ENCODE peak calls at places on chromosomes 5 and 9, in ten cellular contexts. One of them, this sample, is unnamed.

GRCh38 chr5:141398608-141399007 is 861 bp downstream of the PCDHGB5 start:
- DNase-seq in HepG2: no peak
- DNase-seq in GM12878: no peak
- DNase-seq in transverse colon: no peak
- DNase-seq in spleen: no peak
- DNase-seq in sigmoid colon: no peak
- DNase-seq in prostate gland: no peak
- DNase-seq in breast epithelium: no peak
- DNase-seq in stomach: no peak
- DNase-seq in suprapubic skin: no peak
- DNase-seq in this sample: no peak

GRCh38 chr5:44275908-44276307 is 113.3 kb downstream of the FGF10 start:
- DNase-seq in transverse colon: no peak
- DNase-seq in breast epithelium: no peak
- DNase-seq in sigmoid colon: no peak
- DNase-seq in GM12878: no peak
- DNase-seq in stomach: no peak
- DNase-seq in HepG2: no peak
- DNase-seq in prostate gland: no peak
- DNase-seq in spleen: no peak
- DNase-seq in suprapubic skin: no peak
- DNase-seq in this sample: no peak

GRCh38 chr5:102901821-102902448 is 146.8 kb downstream of the PAM start:
- DNase-seq in spleen: no peak
- DNase-seq in suprapubic skin: no peak
- DNase-seq in sigmoid colon: no peak
- DNase-seq in transverse colon: no peak
- DNase-seq in breast epithelium: no peak
- DNase-seq in stomach: no peak
- DNase-seq in HepG2: peak
- DNase-seq in GM12878: no peak
- DNase-seq in prostate gland: no peak
- DNase-seq in this sample: no peak

GRCh38 chr5:6574537-6574936 is 58.3 kb downstream of the NSUN2 start:
- DNase-seq in stomach: no peak
- DNase-seq in suprapubic skin: peak
- DNase-seq in GM12878: no peak
- DNase-seq in transverse colon: no peak
- DNase-seq in spleen: no peak
- DNase-seq in sigmoid colon: no peak
- DNase-seq in breast epithelium: no peak
- DNase-seq in prostate gland: no peak
- DNase-seq in HepG2: no peak
- DNase-seq in this sample: peak

GRCh38 chr9:38160613-38161215 is 91.7 kb upstream of the SHB start:
- DNase-seq in prostate gland: no peak
- DNase-seq in stomach: peak
- DNase-seq in sigmoid colon: peak
- DNase-seq in spleen: no peak
- DNase-seq in GM12878: no peak
- DNase-seq in transverse colon: peak
- DNase-seq in suprapubic skin: no peak
- DNase-seq in breast epithelium: no peak
- DNase-seq in HepG2: peak
- DNase-seq in this sample: peak

GRCh38 chr5:31809037-31809910 is 170.3 kb downstream of the PDZD2 start:
- DNase-seq in HepG2: peak
- DNase-seq in breast epithelium: peak
- DNase-seq in transverse colon: peak
- DNase-seq in stomach: peak
- DNase-seq in suprapubic skin: no peak
- DNase-seq in GM12878: no peak
- DNase-seq in prostate gland: peak
- DNase-seq in sigmoid colon: peak
- DNase-seq in spleen: no peak
- DNase-seq in this sample: no peak

GRCh38 chr5:146662229-146662628 is 146.2 kb upstream of the GPR151 start:
- DNase-seq in transverse colon: no peak
- DNase-seq in stomach: no peak
- DNase-seq in suprapubic skin: no peak
- DNase-seq in breast epithelium: no peak
- DNase-seq in prostate gland: no peak
- DNase-seq in GM12878: no peak
- DNase-seq in sigmoid colon: no peak
- DNase-seq in spleen: no peak
- DNase-seq in HepG2: peak
- DNase-seq in this sample: no peak

GRCh38 chr9:133994359-133995011 is 2.4 kb upstream of the VAV2 start:
- DNase-seq in suprapubic skin: peak
- DNase-seq in prostate gland: peak
- DNase-seq in HepG2: peak
- DNase-seq in sigmoid colon: peak
- DNase-seq in transverse colon: peak
- DNase-seq in spleen: peak
- DNase-seq in breast epithelium: peak
- DNase-seq in GM12878: no peak
- DNase-seq in stomach: peak
- DNase-seq in this sample: no peak

GRCh38 chr9:137404971-137405584 is 17.9 kb downstream of the EXD3 start:
- DNase-seq in prostate gland: no peak
- DNase-seq in sigmoid colon: no peak
- DNase-seq in GM12878: no peak
- DNase-seq in breast epithelium: no peak
- DNase-seq in HepG2: no peak
- DNase-seq in suprapubic skin: no peak
- DNase-seq in transverse colon: no peak
- DNase-seq in spleen: no peak
- DNase-seq in stomach: no peak
- DNase-seq in this sample: no peak

DNA sequence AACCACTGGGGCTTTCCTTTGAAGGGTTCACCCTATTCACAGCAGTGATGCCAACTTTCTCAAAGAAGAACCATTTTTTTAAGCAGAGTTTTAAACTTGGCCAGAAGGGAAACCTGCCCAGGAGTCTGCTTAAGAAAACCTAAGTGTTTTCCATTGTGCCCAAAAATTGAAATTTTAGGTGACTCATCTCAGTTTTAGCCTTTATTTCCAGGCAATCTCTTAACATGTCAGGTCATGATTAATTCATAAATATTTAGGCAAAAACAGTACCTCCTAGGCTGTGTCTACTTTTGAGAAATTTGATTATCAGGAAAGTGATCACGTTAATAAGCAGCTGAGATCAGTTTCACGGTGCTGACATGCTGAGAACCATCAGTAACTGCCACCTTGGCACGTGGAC is 61.9 kb downstream of the TLE1 start:
- DNase-seq in breast epithelium: no peak
- DNase-seq in HepG2: no peak
- DNase-seq in suprapubic skin: no peak
- DNase-seq in stomach: no peak
- DNase-seq in prostate gland: no peak
- DNase-seq in sigmoid colon: no peak
- DNase-seq in GM12878: no peak
- DNase-seq in spleen: no peak
- DNase-seq in transverse colon: no peak
- DNase-seq in this sample: no peak
- TF ChIP-seq POLR2AphosphoS5 in breast epithelium: no peak
- TF ChIP-seq POLR2AphosphoS5 in HepG2: no peak
- TF ChIP-seq POLR2AphosphoS5 in suprapubic skin: no peak
- TF ChIP-seq POLR2AphosphoS5 in stomach: no peak
- TF ChIP-seq POLR2AphosphoS5 in prostate gland: no peak
- TF ChIP-seq POLR2AphosphoS5 in sigmoid colon: no peak
- TF ChIP-seq POLR2AphosphoS5 in GM12878: no peak
- TF ChIP-seq POLR2AphosphoS5 in spleen: no peak
- TF ChIP-seq POLR2AphosphoS5 in transverse colon: no peak
- TF ChIP-seq POLR2AphosphoS5 in this sample: no peak

DNA sequence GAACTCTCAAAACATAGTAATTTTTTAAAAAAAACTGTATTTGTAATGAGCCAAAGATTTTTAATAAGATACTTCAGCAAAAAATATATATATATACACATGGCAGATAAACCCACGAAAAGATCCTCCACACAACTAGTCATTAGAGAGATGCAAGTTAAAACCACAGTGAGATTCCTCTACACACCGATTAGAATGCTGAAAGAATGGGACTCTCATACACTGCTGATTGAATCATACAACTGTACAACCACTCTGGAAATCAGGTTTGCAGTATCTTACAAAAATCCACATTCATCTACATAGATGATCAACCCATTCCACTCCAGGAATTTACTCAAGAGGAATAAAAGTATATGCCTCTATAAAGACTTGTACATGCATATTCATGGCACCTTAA is 43.7 kb downstream of the RASEF start:
- DNase-seq in suprapubic skin: no peak
- DNase-seq in HepG2: no peak
- DNase-seq in spleen: no peak
- DNase-seq in transverse colon: no peak
- DNase-seq in GM12878: no peak
- DNase-seq in breast epithelium: no peak
- DNase-seq in stomach: no peak
- DNase-seq in prostate gland: no peak
- DNase-seq in sigmoid colon: no peak
- DNase-seq in this sample: no peak
- TF ChIP-seq POLR2A in suprapubic skin: no peak
- TF ChIP-seq POLR2A in HepG2: no peak
- TF ChIP-seq POLR2A in spleen: no peak
- TF ChIP-seq POLR2A in transverse colon: no peak
- TF ChIP-seq POLR2A in GM12878: no peak
- TF ChIP-seq POLR2A in breast epithelium: no peak
- TF ChIP-seq POLR2A in stomach: no peak
- TF ChIP-seq POLR2A in prostate gland: no peak
- TF ChIP-seq POLR2A in sigmoid colon: no peak
- TF ChIP-seq POLR2A in this sample: no peak

GRCh38 chr9:35257986-35258664 is 96.3 kb downstream of the UNC13B start:
- DNase-seq in suprapubic skin: no peak
- DNase-seq in spleen: no peak
- DNase-seq in breast epithelium: no peak
- DNase-seq in GM12878: no peak
- DNase-seq in transverse colon: no peak
- DNase-seq in sigmoid colon: no peak
- DNase-seq in prostate gland: peak
- DNase-seq in HepG2: peak
- DNase-seq in stomach: no peak
- DNase-seq in this sample: no peak
- H3K27ac ChIP-seq in suprapubic skin: no peak
- H3K27ac ChIP-seq in spleen: peak
- H3K27ac ChIP-seq in breast epithelium: peak
- H3K27ac ChIP-seq in GM12878: no peak
- H3K27ac ChIP-seq in transverse colon: no peak
- H3K27ac ChIP-seq in sigmoid colon: no peak
- H3K27ac ChIP-seq in prostate gland: peak
- H3K27ac ChIP-seq in HepG2: peak
- H3K27ac ChIP-seq in stomach: peak
- H3K27ac ChIP-seq in this sample: no peak

DNA sequence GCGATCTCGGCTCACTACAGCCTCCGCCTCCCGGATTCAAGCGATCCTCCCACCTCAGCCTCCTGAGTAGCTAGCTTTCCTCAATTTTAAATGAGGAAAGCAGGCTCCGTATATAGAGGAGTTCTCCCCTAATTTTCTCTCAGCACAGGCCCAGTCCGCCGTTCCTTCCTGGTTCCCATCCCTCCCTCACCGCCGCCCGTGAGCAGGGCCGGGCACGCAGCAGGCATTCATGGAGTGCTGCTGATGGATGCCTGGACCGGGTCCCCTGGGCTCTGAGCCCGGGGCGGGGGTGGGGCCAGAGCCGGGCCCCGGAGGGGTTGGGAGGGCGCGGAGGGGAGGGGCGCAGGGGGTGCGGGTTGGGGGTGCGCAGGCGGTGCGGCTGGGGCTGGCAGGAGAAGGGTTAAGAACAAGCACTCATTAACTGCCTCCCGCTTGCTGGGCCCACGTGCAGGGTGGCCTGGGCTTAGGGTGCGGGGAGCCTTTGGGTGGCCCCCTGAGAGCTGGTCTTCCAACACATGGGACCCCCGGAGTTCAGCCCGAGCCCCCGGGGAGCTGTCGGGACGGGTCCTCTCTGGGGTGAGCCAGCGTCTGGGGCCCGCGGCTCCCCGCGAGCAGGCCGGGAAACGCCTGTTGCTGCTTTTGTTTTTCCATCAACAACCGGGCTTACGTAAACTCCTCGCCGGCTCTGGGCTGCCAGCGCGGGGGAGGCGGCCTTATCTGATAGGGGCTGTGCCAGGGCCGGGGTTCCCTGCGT is 33.7 kb downstream of the LHX2 start:
- DNase-seq in HepG2: no peak
- DNase-seq in spleen: peak
- DNase-seq in transverse colon: peak
- DNase-seq in prostate gland: peak
- DNase-seq in stomach: peak
- DNase-seq in GM12878: no peak
- DNase-seq in suprapubic skin: no peak
- DNase-seq in sigmoid colon: peak
- DNase-seq in breast epithelium: peak
- DNase-seq in this sample: no peak
- TF ChIP-seq POLR2AphosphoS5 in HepG2: no peak
- TF ChIP-seq POLR2AphosphoS5 in spleen: peak
- TF ChIP-seq POLR2AphosphoS5 in transverse colon: no peak
- TF ChIP-seq POLR2AphosphoS5 in prostate gland: peak
- TF ChIP-seq POLR2AphosphoS5 in stomach: no peak
- TF ChIP-seq POLR2AphosphoS5 in GM12878: no peak
- TF ChIP-seq POLR2AphosphoS5 in suprapubic skin: no peak
- TF ChIP-seq POLR2AphosphoS5 in sigmoid colon: no peak
- TF ChIP-seq POLR2AphosphoS5 in breast epithelium: no peak
- TF ChIP-seq POLR2AphosphoS5 in this sample: no peak

GRCh38 chr9:132232522-132232921 is 70.7 kb downstream of the NTNG2 start:
- DNase-seq in spleen: no peak
- DNase-seq in sigmoid colon: no peak
- DNase-seq in breast epithelium: no peak
- DNase-seq in HepG2: no peak
- DNase-seq in suprapubic skin: no peak
- DNase-seq in transverse colon: no peak
- DNase-seq in GM12878: no peak
- DNase-seq in prostate gland: no peak
- DNase-seq in stomach: no peak
- DNase-seq in this sample: no peak
- TF ChIP-seq POLR2A in spleen: no peak
- TF ChIP-seq POLR2A in sigmoid colon: no peak
- TF ChIP-seq POLR2A in breast epithelium: no peak
- TF ChIP-seq POLR2A in HepG2: no peak
- TF ChIP-seq POLR2A in suprapubic skin: no peak
- TF ChIP-seq POLR2A in transverse colon: no peak
- TF ChIP-seq POLR2A in GM12878: no peak
- TF ChIP-seq POLR2A in prostate gland: no peak
- TF ChIP-seq POLR2A in stomach: no peak
- TF ChIP-seq POLR2A in this sample: no peak

GRCh38 chr5:71740015-71740753 is 21.1 kb downstream of the CARTPT start:
- DNase-seq in sigmoid colon: no peak
- DNase-seq in GM12878: peak
- DNase-seq in breast epithelium: no peak
- DNase-seq in transverse colon: no peak
- DNase-seq in stomach: no peak
- DNase-seq in suprapubic skin: no peak
- DNase-seq in HepG2: no peak
- DNase-seq in spleen: no peak
- DNase-seq in prostate gland: no peak
- DNase-seq in this sample: no peak
- H3K27ac ChIP-seq in sigmoid colon: no peak
- H3K27ac ChIP-seq in GM12878: no peak
- H3K27ac ChIP-seq in breast epithelium: no peak
- H3K27ac ChIP-seq in transverse colon: no peak
- H3K27ac ChIP-seq in stomach: no peak
- H3K27ac ChIP-seq in suprapubic skin: no peak
- H3K27ac ChIP-seq in HepG2: no peak
- H3K27ac ChIP-seq in spleen: no peak
- H3K27ac ChIP-seq in prostate gland: no peak
- H3K27ac ChIP-seq in this sample: no peak